ENCODE peak calls at places on chromosomes 6 and 20, in seven cellular contexts. One of them, this sample, is unnamed.

GRCh38 chr6:34580707-34581560 is 24.8 kb upstream of the SPDEF start:
- DNase-seq in neural progenitor cell: no peak
- DNase-seq in stomach: no peak
- DNase-seq in dorsolateral prefrontal cortex: no peak
- DNase-seq in tibial nerve: no peak
- DNase-seq in astrocyte: no peak
- DNase-seq in colonic mucosa: no peak
- DNase-seq in this sample: no peak

GRCh38 chr6:120632975-120633374 is 701.3 kb downstream of the TBC1D32 start:
- DNase-seq in astrocyte: no peak
- DNase-seq in dorsolateral prefrontal cortex: no peak
- DNase-seq in colonic mucosa: no peak
- DNase-seq in tibial nerve: no peak
- DNase-seq in neural progenitor cell: no peak
- DNase-seq in stomach: no peak
- DNase-seq in this sample: no peak

GRCh38 chr6:142279350-142280180 is 22.2 kb upstream of the ADGRG6 start:
- DNase-seq in colonic mucosa: no peak
- DNase-seq in astrocyte: peak; percentile 49
- DNase-seq in stomach: no peak
- DNase-seq in neural progenitor cell: no peak
- DNase-seq in dorsolateral prefrontal cortex: no peak
- DNase-seq in tibial nerve: no peak
- DNase-seq in this sample: no peak

GRCh38 chr6:15312500-15312899 is 66.6 kb downstream of the JARID2 start:
- DNase-seq in colonic mucosa: no peak
- DNase-seq in astrocyte: peak; percentile 47
- DNase-seq in tibial nerve: no peak
- DNase-seq in neural progenitor cell: no peak
- DNase-seq in stomach: no peak
- DNase-seq in dorsolateral prefrontal cortex: no peak
- DNase-seq in this sample: no peak

GRCh38 chr6:4802312-4802935 is 26.2 kb downstream of the CDYL start:
- DNase-seq in tibial nerve: no peak
- DNase-seq in dorsolateral prefrontal cortex: no peak
- DNase-seq in stomach: no peak
- DNase-seq in neural progenitor cell: no peak
- DNase-seq in astrocyte: no peak
- DNase-seq in colonic mucosa: no peak
- DNase-seq in this sample: no peak

GRCh38 chr6:111565316-111566221 is 40.1 kb downstream of the TRAF3IP2 start:
- DNase-seq in tibial nerve: no peak
- DNase-seq in colonic mucosa: no peak
- DNase-seq in stomach: no peak
- DNase-seq in dorsolateral prefrontal cortex: no peak
- DNase-seq in neural progenitor cell: no peak
- DNase-seq in astrocyte: no peak
- DNase-seq in this sample: no peak

GRCh38 chr6:131059486-131059885 is 3.6 kb downstream of the EPB41L2 start:
- DNase-seq in dorsolateral prefrontal cortex: no peak
- DNase-seq in stomach: no peak
- DNase-seq in neural progenitor cell: no peak
- DNase-seq in tibial nerve: no peak
- DNase-seq in colonic mucosa: no peak
- DNase-seq in astrocyte: peak; percentile 50
- DNase-seq in this sample: no peak

GRCh38 chr6:151024597-151024996 is 159.1 kb downstream of the MTHFD1L start:
- DNase-seq in dorsolateral prefrontal cortex: no peak
- DNase-seq in tibial nerve: no peak
- DNase-seq in colonic mucosa: no peak
- DNase-seq in neural progenitor cell: no peak
- DNase-seq in stomach: no peak
- DNase-seq in astrocyte: no peak
- DNase-seq in this sample: no peak

GRCh38 chr20:8330785-8331699 is 199.0 kb downstream of the PLCB1 start:
- DNase-seq in colonic mucosa: no peak
- DNase-seq in tibial nerve: no peak
- DNase-seq in neural progenitor cell: no peak
- DNase-seq in dorsolateral prefrontal cortex: no peak
- DNase-seq in astrocyte: peak; percentile 61
- DNase-seq in stomach: no peak
- DNase-seq in this sample: no peak

GRCh38 chr20:10463622-10464021 is 28.5 kb downstream of the SLX4IP start:
- DNase-seq in stomach: no peak
- DNase-seq in dorsolateral prefrontal cortex: no peak
- DNase-seq in colonic mucosa: no peak
- DNase-seq in tibial nerve: no peak
- DNase-seq in neural progenitor cell: no peak
- DNase-seq in astrocyte: no peak
- DNase-seq in this sample: no peak

GRCh38 chr6:105748737-105749161 is 337.4 kb upstream of the PRDM1 start:
- DNase-seq in stomach: no peak
- DNase-seq in astrocyte: peak; percentile 63
- DNase-seq in dorsolateral prefrontal cortex: no peak
- DNase-seq in neural progenitor cell: no peak
- DNase-seq in colonic mucosa: no peak
- DNase-seq in tibial nerve: no peak
- DNase-seq in this sample: peak; percentile 38

GRCh38 chr6:35687658-35688604 is 784 bp downstream of the FKBP5 start:
- DNase-seq in tibial nerve: no peak
- DNase-seq in colonic mucosa: peak; percentile 71
- DNase-seq in stomach: peak; percentile 69
- DNase-seq in dorsolateral prefrontal cortex: peak; percentile 56
- DNase-seq in neural progenitor cell: peak; percentile 87
- DNase-seq in astrocyte: peak; percentile 50
- DNase-seq in this sample: peak; percentile 67

DNA sequence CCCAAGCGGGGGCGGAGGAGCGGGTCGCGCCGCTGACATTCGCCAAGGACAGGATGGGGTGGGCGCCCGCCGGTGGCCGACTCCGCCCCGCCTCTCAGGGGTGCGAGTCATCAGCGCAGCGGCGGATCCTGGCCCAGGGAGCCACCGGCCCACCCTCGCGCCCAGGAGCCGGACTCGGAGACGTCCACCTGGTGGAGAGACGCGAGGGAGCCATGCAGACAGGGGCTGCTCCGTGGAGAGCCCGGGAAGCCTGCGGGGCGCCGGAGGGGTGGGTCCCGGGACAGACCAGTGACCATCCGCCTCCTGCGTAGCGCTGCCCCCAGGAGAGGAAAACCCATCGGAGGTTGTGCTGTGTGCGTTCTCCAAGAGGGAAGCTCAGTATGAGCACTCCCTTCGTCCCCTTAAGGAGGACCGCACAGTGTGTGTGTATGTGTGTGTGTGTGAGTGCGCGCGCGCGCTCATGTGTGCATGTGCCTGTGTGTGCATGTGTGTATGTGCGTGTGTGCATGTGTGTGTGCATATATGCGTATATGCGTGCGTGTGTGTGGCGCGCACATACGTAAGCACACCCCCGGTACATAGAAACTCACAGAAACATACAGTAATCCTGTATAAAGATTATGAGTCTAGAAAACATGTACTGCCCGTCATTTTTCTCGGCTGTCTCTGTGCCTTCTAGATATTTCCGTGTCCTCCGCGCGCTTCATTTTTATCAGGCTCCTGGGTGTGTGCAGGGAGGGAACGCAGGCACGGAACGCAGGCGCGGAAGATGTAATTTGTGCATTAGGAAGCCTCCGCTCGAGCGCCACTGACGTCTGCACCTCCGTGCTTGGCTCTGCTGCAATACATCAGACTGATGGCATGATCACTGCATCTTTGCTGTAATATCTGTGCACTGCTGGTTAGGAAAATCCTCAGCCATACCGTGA is 158.9 kb downstream of the TBXT start:
- DNase-seq in stomach: no peak
- DNase-seq in astrocyte: peak; percentile 70
- DNase-seq in tibial nerve: no peak
- DNase-seq in dorsolateral prefrontal cortex: peak; percentile 66
- DNase-seq in neural progenitor cell: peak; percentile 63
- DNase-seq in colonic mucosa: no peak
- DNase-seq in this sample: no peak
- H3K4me3 ChIP-seq in stomach: peak overlapping the region; percentile 37
- H3K4me3 ChIP-seq in astrocyte: peak overlapping the region; percentile 70
- H3K4me3 ChIP-seq in tibial nerve: no peak overlapping the region
- H3K4me3 ChIP-seq in dorsolateral prefrontal cortex: peak overlapping the region; percentile 61
- H3K4me3 ChIP-seq in neural progenitor cell: peak overlapping the region; percentile 55
- H3K4me3 ChIP-seq in colonic mucosa: peak overlapping the region; percentile 5
- H3K4me3 ChIP-seq in this sample: no peak overlapping the region

GRCh38 chr20:6767166-6767535 is 335 bp upstream of the BMP2 start:
- DNase-seq in stomach: no peak
- DNase-seq in colonic mucosa: no peak
- DNase-seq in tibial nerve: no peak
- DNase-seq in dorsolateral prefrontal cortex: no peak
- DNase-seq in neural progenitor cell: no peak
- DNase-seq in astrocyte: no peak
- DNase-seq in this sample: no peak

GRCh38 chr20:6766433-6766832 is 1.1 kb upstream of the BMP2 start:
- DNase-seq in dorsolateral prefrontal cortex: no peak
- DNase-seq in tibial nerve: no peak
- DNase-seq in neural progenitor cell: peak; percentile 18
- DNase-seq in stomach: no peak
- DNase-seq in astrocyte: no peak
- DNase-seq in colonic mucosa: peak; percentile 58
- DNase-seq in this sample: no peak

GRCh38 chr20:6767536-6768227 is at the start of gene BMP2:
- DNase-seq in dorsolateral prefrontal cortex: peak; percentile 79
- DNase-seq in colonic mucosa: peak; percentile 63
- DNase-seq in tibial nerve: peak; percentile 20
- DNase-seq in stomach: peak; percentile 70
- DNase-seq in neural progenitor cell: peak; percentile 87
- DNase-seq in astrocyte: peak; percentile 65
- DNase-seq in this sample: peak; percentile 42

GRCh38 chr20:6764619-6765018 is 2.9 kb upstream of the BMP2 start:
- DNase-seq in tibial nerve: no peak
- DNase-seq in stomach: no peak
- DNase-seq in colonic mucosa: no peak
- DNase-seq in dorsolateral prefrontal cortex: no peak
- DNase-seq in astrocyte: no peak
- DNase-seq in neural progenitor cell: no peak
- DNase-seq in this sample: no peak

GRCh38 chr20:6765469-6766058 is 1.9 kb upstream of the BMP2 start:
- DNase-seq in neural progenitor cell: peak; percentile 46
- DNase-seq in stomach: no peak
- DNase-seq in astrocyte: peak; percentile 31
- DNase-seq in tibial nerve: no peak
- DNase-seq in colonic mucosa: no peak
- DNase-seq in dorsolateral prefrontal cortex: no peak
- DNase-seq in this sample: no peak
- TF ChIP-seq CTCF in neural progenitor cell: peak; percentile 68
- TF ChIP-seq CTCF in stomach: peak; percentile 69
- TF ChIP-seq CTCF in astrocyte: peak; percentile 57
- TF ChIP-seq CTCF in tibial nerve: peak; percentile 40
- TF ChIP-seq CTCF in colonic mucosa: peak; percentile 44
- TF ChIP-seq CTCF in dorsolateral prefrontal cortex: peak; percentile 49
- TF ChIP-seq CTCF in this sample: peak; percentile 33

DNA sequence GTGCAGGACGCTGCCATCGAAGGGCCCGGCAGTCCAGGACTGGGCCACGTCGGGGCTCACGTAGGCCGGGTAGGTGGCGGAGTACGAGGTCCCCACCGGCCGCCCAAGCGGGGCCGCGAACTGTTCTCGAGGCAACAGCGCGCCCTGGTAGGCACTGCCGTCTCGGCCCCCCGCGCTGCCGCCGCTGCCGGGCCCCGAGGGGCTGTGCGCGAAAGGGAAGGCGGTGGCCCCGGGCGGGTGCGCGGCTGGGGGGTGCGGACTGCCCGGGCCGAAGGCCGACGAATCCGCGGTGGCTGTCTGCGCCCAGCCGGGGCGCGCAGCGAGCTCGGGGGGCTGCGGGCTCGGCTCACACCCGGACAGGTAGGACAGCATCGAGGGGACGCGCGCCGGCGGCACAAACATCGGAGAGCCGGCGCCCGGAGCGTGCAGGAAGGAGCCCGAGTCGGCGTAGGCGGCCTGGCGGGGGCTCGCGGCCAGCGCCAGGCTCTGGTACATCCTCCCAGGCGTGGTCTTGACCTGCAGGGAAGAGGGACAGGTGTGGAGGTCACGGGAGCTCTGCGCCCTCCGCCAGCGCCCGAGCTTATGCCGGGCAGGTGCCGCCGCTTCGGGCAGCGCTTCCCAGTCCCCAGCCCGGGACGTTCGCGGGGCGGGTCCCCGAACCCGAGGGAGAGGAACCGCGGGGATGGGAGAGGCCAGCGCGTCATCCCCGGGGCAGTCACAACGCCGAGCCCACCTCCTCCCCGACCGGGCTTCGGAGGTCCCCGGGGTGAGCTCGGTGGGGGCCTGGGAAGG is 572 bp downstream of the GATA5 start:
- DNase-seq in dorsolateral prefrontal cortex: no peak
- DNase-seq in colonic mucosa: no peak
- DNase-seq in tibial nerve: no peak
- DNase-seq in neural progenitor cell: peak; percentile 54
- DNase-seq in astrocyte: no peak
- DNase-seq in stomach: no peak
- DNase-seq in this sample: no peak
- H3K4me3 ChIP-seq in dorsolateral prefrontal cortex: no peak overlapping the region
- H3K4me3 ChIP-seq in colonic mucosa: no peak overlapping the region
- H3K4me3 ChIP-seq in tibial nerve: no peak overlapping the region
- H3K4me3 ChIP-seq in neural progenitor cell: peak overlapping the region; percentile 49
- H3K4me3 ChIP-seq in astrocyte: no peak overlapping the region
- H3K4me3 ChIP-seq in stomach: peak overlapping the region; percentile 48
- H3K4me3 ChIP-seq in this sample: peak overlapping the region; percentile 41

GRCh38 chr20:57938158-57939108 is 228.6 kb upstream of the PMEPA1 start:
- DNase-seq in astrocyte: peak; percentile 14
- DNase-seq in dorsolateral prefrontal cortex: no peak
- DNase-seq in tibial nerve: no peak
- DNase-seq in colonic mucosa: no peak
- DNase-seq in neural progenitor cell: no peak
- DNase-seq in stomach: no peak
- DNase-seq in this sample: no peak
- TF ChIP-seq CTCF in astrocyte: no peak
- TF ChIP-seq CTCF in dorsolateral prefrontal cortex: no peak
- TF ChIP-seq CTCF in tibial nerve: no peak
- TF ChIP-seq CTCF in colonic mucosa: no peak
- TF ChIP-seq CTCF in neural progenitor cell: peak; percentile 9
- TF ChIP-seq CTCF in stomach: no peak
- TF ChIP-seq CTCF in this sample: no peak

GRCh38 chr6:28769626-28770402 is 154.0 kb downstream of the TRIM27 start:
- DNase-seq in stomach: no peak
- DNase-seq in neural progenitor cell: peak; percentile 71
- DNase-seq in tibial nerve: no peak
- DNase-seq in astrocyte: peak; percentile 16
- DNase-seq in colonic mucosa: no peak
- DNase-seq in dorsolateral prefrontal cortex: no peak
- DNase-seq in this sample: no peak
- H3K4me3 ChIP-seq in stomach: no peak overlapping the region
- H3K4me3 ChIP-seq in neural progenitor cell: peak overlapping the region; percentile 26
- H3K4me3 ChIP-seq in tibial nerve: no peak overlapping the region
- H3K4me3 ChIP-seq in astrocyte: no peak overlapping the region
- H3K4me3 ChIP-seq in colonic mucosa: no peak overlapping the region
- H3K4me3 ChIP-seq in dorsolateral prefrontal cortex: no peak overlapping the region
- H3K4me3 ChIP-seq in this sample: no peak overlapping the region

GRCh38 chr20:38115205-38115604 is 49.9 kb downstream of the TGM2 start:
- DNase-seq in neural progenitor cell: no peak
- DNase-seq in astrocyte: no peak
- DNase-seq in dorsolateral prefrontal cortex: no peak
- DNase-seq in tibial nerve: no peak
- DNase-seq in colonic mucosa: no peak
- DNase-seq in stomach: no peak
- DNase-seq in this sample: no peak
- TF ChIP-seq CTCF in neural progenitor cell: no peak
- TF ChIP-seq CTCF in astrocyte: no peak
- TF ChIP-seq CTCF in dorsolateral prefrontal cortex: no peak
- TF ChIP-seq CTCF in tibial nerve: no peak
- TF ChIP-seq CTCF in colonic mucosa: no peak
- TF ChIP-seq CTCF in stomach: no peak
- TF ChIP-seq CTCF in this sample: no peak

This sample was measured in lung.